ENCODE peak calls at places on chromosome 10, in six cellular contexts. P is neural progenitor cell, F is SK-N-SH, S is PC-3, R is PC-9, Q is GM23248. E is an unnamed sample. For H3F3A, the result is how much of the 10 kb centered on the place peaks cover.

GRCh38 chr10:29535778-29536459 is 98.9 kb downstream of the SVIL start:
- DNase-seq in P (no peak), F (no peak), S (no peak), R (no peak), Q (no peak), E (no peak)

GRCh38 chr10:64430690-64431323 is 909.6 kb downstream of the REEP3 start:
- DNase-seq in P (peak), F (peak), S (peak), R (no peak), Q (no peak), E (peak)

GRCh38 chr10:91787258-91787657 is 11.0 kb upstream of the TNKS2 start:
- DNase-seq in P (no peak), F (no peak), S (no peak), R (no peak), Q (no peak), E (peak)

GRCh38 chr10:13291821-13292773 is 7.8 kb downstream of the PHYH start:
- DNase-seq in P (no peak), F (no peak), S (no peak), R (no peak), Q (no peak), E (no peak)

GRCh38 chr10:123501148-123501547 is 165.0 kb upstream of the GPR26 start:
- DNase-seq in P (no peak), F (no peak), S (no peak), R (no peak), Q (no peak), E (no peak)

GRCh38 chr10:70776455-70777005 is 8.6 kb downstream of the TBATA start:
- DNase-seq in P (no peak), F (no peak), S (no peak), R (no peak), Q (no peak), E (no peak)

GRCh38 chr10:520402-520787 is 169.1 kb downstream of the DIP2C start:
- DNase-seq in P (peak), F (no peak), S (no peak), R (no peak), Q (peak), E (no peak)

GRCh38 chr10:29621161-29621560 is 13.6 kb downstream of the SVIL start:
- DNase-seq in P (peak), F (no peak), S (no peak), R (no peak), Q (peak), E (peak)

GRCh38 chr10:6052247-6053221 is 9.6 kb downstream of the IL2RA start:
- DNase-seq in P (no peak), F (no peak), S (peak), R (peak), Q (no peak), E (no peak)

GRCh38 chr10:52226448-52226847 is 87.6 kb upstream of the DKK1 start:
- DNase-seq in P (no peak), F (no peak), S (peak), R (no peak), Q (peak), E (no peak)

GRCh38 chr10:90779573-90779972 is 78.3 kb downstream of the HTR7 start:
- DNase-seq in P (peak), F (no peak), S (peak), R (no peak), Q (peak), E (peak)

GRCh38 chr10:90846746-90847145 is 11.1 kb downstream of the HTR7 start:
- DNase-seq in P (no peak), F (no peak), S (no peak), R (no peak), Q (peak), E (no peak)

GRCh38 chr10:69662173-69662685 is 32.2 kb downstream of the FAM241B start:
- DNase-seq in P (no peak), F (peak), S (no peak), R (no peak), Q (no peak), E (no peak)

GRCh38 chr10:102713483-102713813 is 749 bp downstream of the ARL3 start:
- DNase-seq in P (no peak), F (no peak), S (no peak), R (no peak), Q (no peak), E (no peak)

GRCh38 chr10:4538016-4538415 is 288.0 kb upstream of the AKR1E2 start:
- DNase-seq in P (no peak), F (no peak), S (no peak), R (no peak), Q (peak), E (no peak)

GRCh38 chr10:102970497-102970896 is 52.4 kb downstream of the CNNM2 start:
- DNase-seq in P (no peak), F (no peak), S (no peak), R (no peak), Q (no peak), E (no peak)

GRCh38 chr10:116708386-116708785 is 34.0 kb downstream of the HSPA12A start:
- DNase-seq in P (no peak), F (no peak), S (no peak), R (no peak), Q (peak), E (no peak)

GRCh38 chr10:106795619-106796018 is 368.9 kb downstream of the SORCS1 start:
- DNase-seq in P (peak), F (peak), S (peak), R (no peak), Q (peak), E (peak)

GRCh38 chr10:3169738-3170137 is 2.8 kb downstream of the PITRM1 start:
- DNase-seq in P (peak), F (no peak), S (no peak), R (no peak), Q (no peak), E (no peak)

GRCh38 chr10:89805599-89806013 is 104.2 kb downstream of the KIF20B start:
- DNase-seq in P (no peak), F (no peak), S (no peak), R (no peak), Q (no peak), E (no peak)

GRCh38 chr10:22229756-22230330 is 12.0 kb upstream of the EBLN1 start:
- DNase-seq in P (no peak), F (no peak), S (peak), R (no peak), Q (peak), E (no peak)

GRCh38 chr10:126021833-126022500 is 125.6 kb downstream of the FANK1 start:
- DNase-seq in P (no peak), F (no peak), S (peak), R (no peak), Q (peak), E (no peak)

GRCh38 chr10:30403494-30403893 is 30.5 kb upstream of the MAP3K8 start:
- DNase-seq in P (no peak), F (no peak), S (no peak), R (no peak), Q (no peak), E (no peak)

GRCh38 chr10:31769564-31769963 is 159.1 kb downstream of the ARHGAP12 start:
- DNase-seq in P (no peak), F (no peak), S (peak), R (no peak), Q (peak), E (no peak)

GRCh38 chr10:4902571-4903011 is 60.6 kb upstream of the AKR1C1 start:
- DNase-seq in P (no peak), F (no peak), S (no peak), R (no peak), Q (peak), E (no peak)

GRCh38 chr10:3702569-3702968 is 82.4 kb downstream of the KLF6 start:
- DNase-seq in P (no peak), F (no peak), S (no peak), R (no peak), Q (no peak), E (no peak)

GRCh38 chr10:94567714-94568520 is 22.3 kb downstream of the HELLS start:
- DNase-seq in P (no peak), F (no peak), S (peak), R (no peak), Q (no peak), E (no peak)

GRCh38 chr10:69863580-69863979 is 61.9 kb downstream of the COL13A1 start:
- DNase-seq in P (no peak), F (no peak), S (peak), R (peak), Q (peak), E (no peak)

GRCh38 chr10:75469018-75469616 is 37.7 kb downstream of the LRMDA start:
- DNase-seq in P (no peak), F (no peak), S (peak), R (peak), Q (peak), E (no peak)

GRCh38 chr10:59906417-59907202 is at the start of gene CCDC6:
- DNase-seq in P (peak), F (peak), S (peak), R (peak), Q (peak), E (peak)

GRCh38 chr10:115660391-115660790 is 567.2 kb downstream of the ATRNL1 start:
- DNase-seq in P (no peak), F (no peak), S (no peak), R (no peak), Q (no peak), E (no peak)

GRCh38 chr10:115665549-115665948 is 572.4 kb downstream of the ATRNL1 start:
- DNase-seq in P (no peak), F (no peak), S (no peak), R (no peak), Q (no peak), E (no peak)

GRCh38 chr10:115657161-115657850 is 564.1 kb downstream of the ATRNL1 start:
- DNase-seq in P (no peak), F (no peak), S (no peak), R (no peak), Q (peak), E (no peak)

GRCh38 chr10:115659616-115660015 is 566.5 kb downstream of the ATRNL1 start:
- DNase-seq in P (no peak), F (no peak), S (no peak), R (no peak), Q (no peak), E (no peak)

DNA sequence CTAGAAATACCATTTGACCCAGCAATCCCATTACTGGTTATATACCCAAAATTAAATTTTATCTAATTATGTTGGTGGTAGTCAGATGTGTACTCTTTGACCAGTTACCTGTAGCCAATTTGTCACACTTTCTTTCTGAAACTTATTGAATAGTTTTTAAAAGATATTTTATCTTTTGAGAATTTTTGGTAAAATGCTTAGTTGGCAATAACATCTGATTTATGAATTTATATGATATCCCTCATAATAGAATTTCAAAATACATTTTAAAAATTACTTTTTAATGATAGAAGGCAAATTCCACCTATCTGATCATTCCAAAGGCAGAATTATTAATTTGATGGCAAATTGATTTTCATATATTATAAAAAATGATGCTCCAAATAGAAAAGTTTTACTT is 569.3 kb downstream of the ATRNL1 start:
- DNase-seq in P (no peak), F (no peak), S (no peak), R (no peak), Q (no peak), E (no peak)
- H3F3A ChIP-seq in P (under half), F (under half), S (under half), R (under half), Q (under half), E (under half)

DNA sequence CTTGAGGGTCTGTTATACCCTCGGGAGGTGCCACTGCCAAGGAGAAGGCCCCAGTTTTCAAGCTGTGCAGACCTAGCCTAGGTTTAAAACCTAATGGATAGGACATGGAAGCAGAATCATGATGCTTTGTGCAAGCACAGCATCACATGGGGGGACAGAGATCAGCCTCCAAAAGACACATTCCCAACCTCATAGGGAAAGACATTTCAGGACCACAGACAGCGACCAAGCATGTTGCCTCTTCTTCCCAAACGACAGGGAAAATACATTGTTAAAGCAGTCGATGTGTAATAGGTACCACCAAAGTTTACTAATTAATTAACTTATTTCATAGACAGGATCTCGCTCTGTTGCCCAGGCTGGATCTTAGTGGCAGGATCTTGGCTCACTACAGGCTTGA is 573.9 kb downstream of the TCERG1L start:
- DNase-seq in P (peak), F (no peak), S (no peak), R (no peak), Q (peak), E (peak)
- H3F3A ChIP-seq in P (under half), F (under half), S (under half), R (under half), Q (under half), E (under half)

DNA sequence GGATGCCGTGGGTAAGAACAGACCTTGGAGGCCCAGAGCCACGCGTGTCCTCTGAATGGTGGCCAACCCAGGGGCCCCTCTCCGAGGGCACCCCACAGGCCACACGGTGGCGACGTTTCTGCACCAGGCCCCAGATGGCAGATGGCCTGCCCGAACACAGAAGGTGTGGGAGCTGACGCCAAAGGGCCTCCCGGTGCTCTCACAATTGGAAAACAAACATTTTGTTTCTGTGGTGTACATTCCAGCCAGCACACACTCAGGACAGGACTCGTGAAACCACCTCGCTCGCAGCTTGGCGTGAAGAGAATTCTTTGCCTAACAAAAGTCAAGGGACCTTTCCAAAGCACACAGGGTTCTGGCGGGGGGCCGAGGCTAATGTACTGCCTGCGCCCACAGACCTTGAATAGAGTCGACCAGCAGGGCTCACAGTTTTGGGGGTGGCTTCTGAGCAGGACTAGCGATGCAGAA is 112.1 kb downstream of the FAM53B start:
- DNase-seq in P (peak), F (peak), S (no peak), R (no peak), Q (peak), E (peak)
- H3F3A ChIP-seq in P (under half), F (under half), S (under half), R (under half), Q (under half), E (under half)

GRCh38 chr10:7475046-7475860 is 64.4 kb upstream of the SFMBT2 start:
- DNase-seq in P (peak), F (peak), S (no peak), R (no peak), Q (no peak), E (peak)
- H3F3A ChIP-seq in P (under half), F (under half), S (under half), R (under half), Q (under half), E (under half)

GRCh38 chr10:43386549-43386948 is 15.1 kb downstream of the FXYD4 start:
- DNase-seq in P (no peak), F (no peak), S (no peak), R (peak), Q (no peak), E (no peak)
- H3F3A ChIP-seq in P (half or more), F (under half), S (under half), R (half or more), Q (half or more), E (half or more)

GRCh38 chr10:79253704-79254103 is 93.6 kb upstream of the PPIF start:
- DNase-seq in P (no peak), F (peak), S (no peak), R (no peak), Q (no peak), E (no peak)
- H3F3A ChIP-seq in P (under half), F (under half), S (under half), R (under half), Q (under half), E (under half)

GRCh38 chr10:17235136-17235535 is 7.1 kb downstream of the VIM start:
- DNase-seq in P (peak), F (no peak), S (no peak), R (no peak), Q (peak), E (peak)

GRCh38 chr10:17237915-17238444 is 9.9 kb downstream of the VIM start:
- DNase-seq in P (no peak), F (no peak), S (no peak), R (no peak), Q (peak), E (no peak)

GRCh38 chr10:17236468-17236886 is 8.4 kb downstream of the VIM start:
- DNase-seq in P (no peak), F (no peak), S (no peak), R (no peak), Q (peak), E (no peak)

GRCh38 chr10:17238445-17239275 is 10.6 kb downstream of the VIM start:
- DNase-seq in P (no peak), F (no peak), S (no peak), R (no peak), Q (peak), E (no peak)

GRCh38 chr10:17237163-17237562 is 9.1 kb downstream of the VIM start:
- DNase-seq in P (peak), F (no peak), S (no peak), R (no peak), Q (no peak), E (no peak)
- H3F3A ChIP-seq in P (under half), F (half or more), S (under half), R (under half), Q (half or more), E (under half)

GRCh38 chr10:110410329-110411046 is 87.2 kb upstream of the DUSP5 start:
- DNase-seq in P (no peak), F (no peak), S (peak), R (peak), Q (peak), E (no peak)
- H3F3A ChIP-seq in P (under half), F (under half), S (under half), R (half or more), Q (under half), E (under half)

E was measured in GM23338.